ENCODE peak calls at places on chromosome 11, in five cellular contexts. Q, O, W, V and N are unnamed samples.

GRCh38 chr11:78910322-78910721 is 335.7 kb upstream of the NARS2 start:
- DNase-seq in V (no peak), W (no peak), Q (no peak), O (no peak), N (no peak)

GRCh38 chr11:134513585-134514120 is 101.6 kb upstream of the B3GAT1 start:
- DNase-seq in W (no peak), V (no peak), Q (no peak), O (no peak), N (no peak)

GRCh38 chr11:112637046-112637445 is 324.2 kb upstream of the NCAM1 start:
- DNase-seq in O (no peak), V (no peak), W (peak; percentile 98), Q (no peak), N (no peak)

GRCh38 chr11:75715688-75716087 is 1.9 kb upstream of the MOGAT2 start:
- DNase-seq in W (no peak), V (no peak), O (no peak), Q (no peak), N (no peak)

GRCh38 chr11:2657697-2658284 is 42.0 kb downstream of the KCNQ1OT1 start:
- DNase-seq in W (no peak), V (no peak), O (no peak), Q (no peak), N (no peak)

GRCh38 chr11:12106501-12106900 is 3.9 kb upstream of the MICAL2 start:
- DNase-seq in Q (no peak), W (no peak), O (no peak), V (no peak), N (no peak)

GRCh38 chr11:44754876-44755552 is 28.3 kb downstream of the TSPAN18 start:
- DNase-seq in W (no peak), Q (no peak), V (no peak), O (no peak), N (no peak)

GRCh38 chr11:57546869-57547518 is 9.6 kb downstream of the SMTNL1 start:
- DNase-seq in V (peak; percentile 30), W (no peak), Q (no peak), O (no peak), N (no peak)

GRCh38 chr11:2536440-2536989 is 91.7 kb downstream of the KCNQ1 start:
- DNase-seq in W (no peak), Q (peak; percentile 13), V (no peak), O (no peak), N (peak; percentile 7)

GRCh38 chr11:126898802-126899201 is 101.8 kb downstream of the KIRREL3 start:
- DNase-seq in Q (no peak), O (no peak), V (no peak), W (no peak), N (no peak)